ENCODE peak calls at places on chromosome 5, in seven cellular contexts. One of them, this sample, is unnamed.

GRCh38 chr5:29758986-29759421 is 1434.5 kb upstream of the CDH6 start:
- DNase-seq in neuronal stem cell: peak
- DNase-seq in H1: no peak
- DNase-seq in mesenchymal stem cell: no peak
- DNase-seq in IMR-90: no peak
- DNase-seq in H9: no peak
- DNase-seq in trophoblast cell: peak
- DNase-seq in this sample: peak

GRCh38 chr5:135151256-135151655 is 117.2 kb upstream of the PITX1 start:
- DNase-seq in neuronal stem cell: no peak
- DNase-seq in H1: no peak
- DNase-seq in mesenchymal stem cell: no peak
- DNase-seq in IMR-90: no peak
- DNase-seq in H9: no peak
- DNase-seq in trophoblast cell: no peak
- DNase-seq in this sample: no peak

GRCh38 chr5:148853868-148854267 is 27.5 kb downstream of the ADRB2 start:
- DNase-seq in neuronal stem cell: no peak
- DNase-seq in H1: no peak
- DNase-seq in mesenchymal stem cell: no peak
- DNase-seq in IMR-90: no peak
- DNase-seq in H9: no peak
- DNase-seq in trophoblast cell: no peak
- DNase-seq in this sample: no peak

GRCh38 chr5:37308796-37309195 is 59.6 kb upstream of the CPLANE1 start:
- DNase-seq in neuronal stem cell: no peak
- DNase-seq in H1: no peak
- DNase-seq in mesenchymal stem cell: peak
- DNase-seq in IMR-90: peak
- DNase-seq in H9: no peak
- DNase-seq in trophoblast cell: peak
- DNase-seq in this sample: no peak

GRCh38 chr5:149732500-149733128 is 2.5 kb downstream of the PPARGC1B start:
- DNase-seq in neuronal stem cell: no peak
- DNase-seq in H1: no peak
- DNase-seq in mesenchymal stem cell: peak
- DNase-seq in IMR-90: no peak
- DNase-seq in H9: no peak
- DNase-seq in trophoblast cell: peak
- DNase-seq in this sample: peak

GRCh38 chr5:1110930-1111726 is 735 bp downstream of the SLC12A7 start:
- DNase-seq in neuronal stem cell: peak
- DNase-seq in H1: no peak
- DNase-seq in mesenchymal stem cell: no peak
- DNase-seq in IMR-90: no peak
- DNase-seq in H9: no peak
- DNase-seq in trophoblast cell: no peak
- DNase-seq in this sample: peak

GRCh38 chr5:111697881-111698757 is 58.9 kb downstream of the NREP start:
- DNase-seq in neuronal stem cell: no peak
- DNase-seq in H1: no peak
- DNase-seq in mesenchymal stem cell: peak
- DNase-seq in IMR-90: peak
- DNase-seq in H9: peak
- DNase-seq in trophoblast cell: no peak
- DNase-seq in this sample: peak

GRCh38 chr5:142944140-142944539 is 174.0 kb downstream of the ARHGAP26 start:
- DNase-seq in neuronal stem cell: no peak
- DNase-seq in H1: no peak
- DNase-seq in mesenchymal stem cell: no peak
- DNase-seq in IMR-90: peak
- DNase-seq in H9: no peak
- DNase-seq in trophoblast cell: no peak
- DNase-seq in this sample: no peak

GRCh38 chr5:2849429-2849828 is 98.0 kb upstream of the IRX2 start:
- DNase-seq in neuronal stem cell: no peak
- DNase-seq in H1: no peak
- DNase-seq in mesenchymal stem cell: no peak
- DNase-seq in IMR-90: no peak
- DNase-seq in H9: no peak
- DNase-seq in trophoblast cell: no peak
- DNase-seq in this sample: no peak

GRCh38 chr5:168174376-168174775 is 117.1 kb upstream of the WWC1 start:
- DNase-seq in neuronal stem cell: no peak
- DNase-seq in H1: no peak
- DNase-seq in mesenchymal stem cell: no peak
- DNase-seq in IMR-90: no peak
- DNase-seq in H9: no peak
- DNase-seq in trophoblast cell: no peak
- DNase-seq in this sample: no peak

DNA sequence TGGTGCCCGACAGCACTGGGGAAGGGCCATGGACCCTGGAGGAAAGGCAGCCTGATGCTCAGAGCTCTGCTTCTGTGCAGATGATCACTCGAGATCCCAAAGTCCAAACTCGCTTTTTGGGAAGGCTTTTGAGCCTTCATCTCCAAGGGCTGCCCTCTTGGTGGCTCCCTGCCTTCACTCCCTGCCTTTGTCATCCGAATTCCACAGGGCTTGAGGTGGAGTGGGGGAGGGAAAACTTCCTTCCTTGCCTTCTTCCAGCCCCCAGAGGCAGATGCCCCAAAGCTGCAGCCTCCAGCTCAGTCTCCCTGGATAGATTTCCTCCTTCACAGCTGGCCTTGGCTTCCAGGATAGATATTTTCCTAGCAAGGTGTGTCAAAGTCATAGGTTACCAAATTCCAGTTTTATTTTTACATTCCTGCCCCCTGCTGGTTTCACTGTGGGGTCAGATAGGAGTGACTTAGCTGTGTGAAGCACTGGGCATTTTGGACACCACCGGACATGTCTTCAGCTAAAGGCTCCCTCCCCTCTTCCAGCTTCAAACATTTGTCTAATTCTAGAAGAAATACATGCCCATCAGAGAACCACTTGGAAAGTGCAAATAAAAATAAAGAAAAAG is 268.2 kb downstream of the HSPA4 start:
- DNase-seq in neuronal stem cell: no peak
- DNase-seq in H1: no peak
- DNase-seq in mesenchymal stem cell: no peak
- DNase-seq in IMR-90: no peak
- DNase-seq in H9: no peak
- DNase-seq in trophoblast cell: no peak
- DNase-seq in this sample: peak
- H2BK120ac ChIP-seq in neuronal stem cell: no peak
- H2BK120ac ChIP-seq in H1: no peak
- H2BK120ac ChIP-seq in mesenchymal stem cell: no peak
- H2BK120ac ChIP-seq in IMR-90: no peak
- H2BK120ac ChIP-seq in H9: no peak
- H2BK120ac ChIP-seq in trophoblast cell: no peak
- H2BK120ac ChIP-seq in this sample: no peak

GRCh38 chr5:145506451-145506850 is 328.7 kb downstream of the PRELID2 start:
- DNase-seq in neuronal stem cell: no peak
- DNase-seq in H1: no peak
- DNase-seq in mesenchymal stem cell: no peak
- DNase-seq in IMR-90: no peak
- DNase-seq in H9: no peak
- DNase-seq in trophoblast cell: no peak
- DNase-seq in this sample: peak

GRCh38 chr5:145499483-145499882 is 335.7 kb downstream of the PRELID2 start:
- DNase-seq in neuronal stem cell: no peak
- DNase-seq in H1: no peak
- DNase-seq in mesenchymal stem cell: peak
- DNase-seq in IMR-90: peak
- DNase-seq in H9: no peak
- DNase-seq in trophoblast cell: no peak
- DNase-seq in this sample: peak

GRCh38 chr5:145500712-145501111 is 334.4 kb downstream of the PRELID2 start:
- DNase-seq in neuronal stem cell: no peak
- DNase-seq in H1: no peak
- DNase-seq in mesenchymal stem cell: no peak
- DNase-seq in IMR-90: no peak
- DNase-seq in H9: no peak
- DNase-seq in trophoblast cell: no peak
- DNase-seq in this sample: no peak

GRCh38 chr5:145497041-145497440 is 338.1 kb downstream of the PRELID2 start:
- DNase-seq in neuronal stem cell: no peak
- DNase-seq in H1: no peak
- DNase-seq in mesenchymal stem cell: no peak
- DNase-seq in IMR-90: no peak
- DNase-seq in H9: no peak
- DNase-seq in trophoblast cell: no peak
- DNase-seq in this sample: no peak

DNA sequence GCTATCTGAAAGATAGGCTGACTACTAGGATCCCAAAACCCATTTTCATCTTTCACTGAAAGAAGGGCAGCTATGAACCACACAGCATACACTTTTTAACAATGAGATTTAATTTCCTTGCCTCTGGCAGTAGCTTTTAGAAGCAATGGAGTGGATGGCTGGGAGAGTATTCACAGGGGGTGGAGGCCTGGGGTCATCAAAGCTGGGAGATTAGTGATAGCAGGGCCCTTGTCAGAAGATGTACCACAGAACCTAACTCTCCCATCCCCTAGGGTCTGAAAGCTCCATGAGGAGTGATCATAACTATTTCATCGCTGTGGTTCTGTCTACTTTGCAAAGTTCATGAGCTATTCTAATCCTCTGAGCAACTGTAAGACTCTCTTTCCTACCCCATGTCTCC is 332.2 kb downstream of the PRELID2 start:
- DNase-seq in neuronal stem cell: no peak
- DNase-seq in H1: no peak
- DNase-seq in mesenchymal stem cell: no peak
- DNase-seq in IMR-90: no peak
- DNase-seq in H9: no peak
- DNase-seq in trophoblast cell: no peak
- DNase-seq in this sample: no peak
- H4K8ac ChIP-seq in neuronal stem cell: no peak
- H4K8ac ChIP-seq in H1: no peak
- H4K8ac ChIP-seq in mesenchymal stem cell: no peak
- H4K8ac ChIP-seq in IMR-90: no peak
- H4K8ac ChIP-seq in H9: no peak
- H4K8ac ChIP-seq in trophoblast cell: no peak
- H4K8ac ChIP-seq in this sample: no peak

DNA sequence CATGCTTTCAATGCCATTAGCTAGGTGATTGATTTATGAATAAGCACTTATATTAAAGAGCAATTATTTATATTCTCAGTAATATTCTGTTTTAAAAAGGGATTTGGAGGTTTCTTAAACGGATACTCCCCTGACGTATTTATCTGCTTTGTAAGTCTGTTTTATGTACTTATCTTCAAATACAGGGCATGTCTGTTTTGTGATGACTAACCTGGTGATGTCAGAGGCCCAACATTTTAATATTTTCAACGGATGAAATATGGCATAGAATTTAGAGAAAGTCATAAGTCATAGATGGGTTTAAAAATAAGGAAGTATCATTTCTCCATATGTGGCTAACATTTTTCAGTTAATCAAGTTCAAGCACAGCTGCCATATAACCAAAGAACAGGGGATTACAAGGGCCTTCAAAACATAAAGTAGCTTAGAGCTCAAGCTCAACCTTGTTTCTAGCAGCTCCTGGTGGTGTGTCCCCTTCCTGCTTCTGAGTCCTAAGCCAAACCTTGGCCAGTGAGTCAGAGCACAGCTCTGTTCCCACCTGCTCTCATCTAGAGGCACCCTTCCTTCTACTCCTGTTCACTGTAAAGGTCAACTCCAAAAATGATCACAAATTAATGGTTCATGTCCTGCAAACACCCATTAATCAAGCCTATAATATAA is 131.4 kb downstream of the OXCT1 start:
- DNase-seq in neuronal stem cell: no peak
- DNase-seq in H1: no peak
- DNase-seq in mesenchymal stem cell: no peak
- DNase-seq in IMR-90: peak
- DNase-seq in H9: no peak
- DNase-seq in trophoblast cell: no peak
- DNase-seq in this sample: no peak
- H2BK120ac ChIP-seq in neuronal stem cell: no peak
- H2BK120ac ChIP-seq in H1: no peak
- H2BK120ac ChIP-seq in mesenchymal stem cell: no peak
- H2BK120ac ChIP-seq in IMR-90: no peak
- H2BK120ac ChIP-seq in H9: no peak
- H2BK120ac ChIP-seq in trophoblast cell: no peak
- H2BK120ac ChIP-seq in this sample: no peak

DNA sequence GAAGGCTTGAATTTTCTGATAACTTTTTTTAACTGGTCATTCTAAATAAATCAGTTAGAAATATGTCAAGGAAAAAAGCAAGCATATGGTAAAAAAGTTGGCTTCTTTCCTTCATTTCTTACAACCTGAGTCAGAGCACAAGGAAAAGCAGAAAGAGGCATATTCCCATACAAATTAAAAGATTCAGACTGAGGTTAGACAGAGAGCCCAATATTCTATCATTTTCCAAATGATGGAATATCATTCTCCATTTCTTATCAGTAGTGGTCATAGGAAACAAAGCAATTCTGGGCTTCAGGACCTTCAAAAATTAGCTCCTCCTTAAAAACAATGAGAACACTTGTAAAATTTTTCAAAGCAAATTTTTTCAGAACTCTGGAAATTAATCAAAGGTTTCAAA is 732.1 kb downstream of the MAT2B start:
- DNase-seq in neuronal stem cell: no peak
- DNase-seq in H1: no peak
- DNase-seq in mesenchymal stem cell: no peak
- DNase-seq in IMR-90: peak
- DNase-seq in H9: no peak
- DNase-seq in trophoblast cell: no peak
- DNase-seq in this sample: no peak
- H4K8ac ChIP-seq in neuronal stem cell: no peak
- H4K8ac ChIP-seq in H1: no peak
- H4K8ac ChIP-seq in mesenchymal stem cell: no peak
- H4K8ac ChIP-seq in IMR-90: no peak
- H4K8ac ChIP-seq in H9: no peak
- H4K8ac ChIP-seq in trophoblast cell: no peak
- H4K8ac ChIP-seq in this sample: no peak

This sample was measured in mesendoderm.